ENCODE peak calls at places on chromosomes 2 and 18, in five cellular contexts. F, C, P, S and V are unnamed samples.

GRCh38 chr2:28613616-28614501 is 118.0 kb downstream of the PLB1 start:
- DNase-seq in F (no peak), P (peak; percentile 44), C (no peak), S (no peak), V (no peak)

GRCh38 chr18:52465391-52465790 is 125.4 kb downstream of the DCC start:
- DNase-seq in C (no peak), F (no peak), P (no peak), S (no peak), V (no peak)

GRCh38 chr2:222939208-222939846 is 78.5 kb downstream of the ACSL3 start:
- DNase-seq in F (peak; percentile 23), S (no peak), P (peak; percentile 58), C (peak; percentile 86), V (no peak)

GRCh38 chr2:29187926-29188325 is 72.7 kb downstream of the CLIP4 start:
- DNase-seq in P (no peak), F (no peak), S (no peak), C (no peak), V (no peak)

GRCh38 chr2:98601532-98602132 is 6.7 kb downstream of the COA5 start:
- DNase-seq in C (peak; percentile 41), F (no peak), S (no peak), P (peak; percentile 25), V (no peak)

GRCh38 chr2:42706836-42707235 is 57.1 kb downstream of the OXER1 start:
- DNase-seq in P (no peak), S (no peak), F (no peak), C (peak; percentile 47), V (no peak)

GRCh38 chr18:55455938-55456337 is 132.1 kb downstream of the TCF4 start:
- DNase-seq in C (no peak), S (no peak), F (no peak), P (no peak), V (no peak)

GRCh38 chr2:30300122-30300455 is 68.8 kb downstream of the LBH start:
- DNase-seq in C (no peak), P (no peak), F (no peak), S (no peak), V (no peak)

GRCh38 chr18:78728301-78729098 is 251.1 kb upstream of the SALL3 start:
- DNase-seq in F (no peak), C (no peak), P (no peak), S (no peak), V (no peak)

GRCh38 chr18:27871731-27872130 is 305.2 kb downstream of the CDH2 start:
- DNase-seq in F (no peak), S (no peak), P (no peak), C (no peak), V (no peak)

GRCh38 chr2:51265539-51265938 is 233.6 kb upstream of the NRXN1 start:
- DNase-seq in P (no peak), F (no peak), C (no peak), S (no peak), V (no peak)

GRCh38 chr2:114010001-114010400 is 120.1 kb downstream of the ACTR3 start:
- DNase-seq in F (no peak), S (no peak), C (no peak), P (no peak), V (no peak)

GRCh38 chr2:14621114-14621513 is 11.4 kb upstream of the LRATD1 start:
- DNase-seq in S (no peak), C (no peak), P (no peak), F (no peak), V (no peak)

GRCh38 chr2:16261791-16262190 is 321.4 kb downstream of the MYCN start:
- DNase-seq in P (no peak), F (no peak), S (no peak), C (no peak), V (no peak)

GRCh38 chr18:79399275-79400081 is 3.7 kb downstream of the NFATC1 start:
- DNase-seq in S (no peak), F (no peak), P (peak; percentile 44), C (no peak), V (no peak)

GRCh38 chr2:29174937-29175336 is 59.7 kb downstream of the CLIP4 start:
- DNase-seq in S (no peak), C (no peak), P (no peak), F (no peak), V (no peak)

GRCh38 chr2:36635194-36635593 is 37.2 kb upstream of the FEZ2 start:
- DNase-seq in C (no peak), F (no peak), P (no peak), S (no peak), V (no peak)

GRCh38 chr18:48803951-48804855 is 146.6 kb downstream of the SMAD7 start:
- DNase-seq in C (peak; percentile 2), S (no peak), P (no peak), F (no peak), V (no peak)

GRCh38 chr2:29628882-29629281 is 292.5 kb downstream of the ALK start:
- DNase-seq in P (no peak), S (no peak), C (no peak), F (no peak), V (no peak)